ENCODE peak calls at places on chromosomes 6 and 20, in six cellular contexts. N is IMR-90, B is mesothelial cell of epicardium, R is pancreas, E is astrocyte of the spinal cord, S is cardiac fibroblast. V is an unnamed sample.
A peak's percentile ranks its signal among the peaks of the same experiment; 100 is the strongest.

GRCh38 chr20:32537657-32538525 is 47.2 kb downstream of the NOL4L start:
- DNase-seq in R (no peak), S (no peak), B (no peak), N (no peak), E (no peak), V (no peak)

GRCh38 chr20:38423541-38423940 is 11.6 kb downstream of the SNHG17 start:
- DNase-seq in E (no peak), B (no peak), S (no peak), R (no peak), N (no peak), V (no peak)

GRCh38 chr6:125668071-125668470 is 81.4 kb upstream of the HEY2 start:
- DNase-seq in S (no peak), B (no peak), R (no peak), N (no peak), E (no peak), V (no peak)

GRCh38 chr6:18406955-18407738 is 20.0 kb downstream of the RNF144B start:
- DNase-seq in S (no peak), N (no peak), E (no peak), B (no peak), R (no peak), V (no peak)

GRCh38 chr6:50699086-50699886 is 14.0 kb upstream of the TFAP2D start:
- DNase-seq in E (no peak), B (no peak), R (no peak), S (no peak), N (no peak), V (no peak)

GRCh38 chr6:77159730-77160129 is 303.6 kb downstream of the HTR1B start:
- DNase-seq in R (no peak), E (no peak), N (no peak), S (no peak), B (no peak), V (no peak)

GRCh38 chr20:37355252-37356180 is 9.6 kb downstream of the SRC start:
- DNase-seq in E (no peak), R (no peak), B (no peak), S (no peak), N (no peak), V (no peak)

GRCh38 chr6:3381233-3382065 is 75.4 kb downstream of the SLC22A23 start:
- DNase-seq in B (no peak), R (no peak), N (no peak), S (peak; percentile 36), E (no peak), V (no peak)

GRCh38 chr20:33285861-33286495 is 3.0 kb downstream of the BPIFB1 start:
- DNase-seq in E (no peak), R (no peak), S (no peak), N (no peak), B (no peak), V (peak; percentile 13)

GRCh38 chr6:156630613-156631302 is 146.4 kb upstream of the ARID1B start:
- DNase-seq in R (no peak), S (no peak), N (no peak), E (no peak), B (no peak), V (no peak)

GRCh38 chr6:26607434-26608230 is 10.9 kb downstream of the ABT1 start:
- DNase-seq in N (peak; percentile 58), B (no peak), R (peak; percentile 38), S (peak; percentile 74), E (peak; percentile 61), V (peak; percentile 72)

GRCh38 chr20:57432874-57433491 is 41.8 kb downstream of the RBM38 start:
- DNase-seq in N (no peak), R (no peak), E (no peak), B (no peak), S (peak; percentile 41), V (peak; percentile 92)

GRCh38 chr6:106254636-106255035 is 70.9 kb downstream of the ATG5 start:
- DNase-seq in R (no peak), N (peak; percentile 70), S (peak; percentile 59), B (no peak), E (peak; percentile 62), V (no peak)

GRCh38 chr20:50645253-50646068 is 45.9 kb downstream of the RIPOR3 start:
- DNase-seq in E (peak; percentile 96), N (peak; percentile 100), B (peak; percentile 64), R (peak; percentile 49), S (peak; percentile 99), V (no peak)

GRCh38 chr6:52503853-52504777 is 72.7 kb downstream of the TRAM2 start:
- DNase-seq in B (no peak), R (peak; percentile 93), S (peak; percentile 82), N (peak; percentile 72), E (peak; percentile 86), V (peak; percentile 16)

GRCh38 chr20:2458919-2459499 is 11.6 kb downstream of the SNRPB start:
- DNase-seq in B (no peak), N (no peak), S (no peak), R (no peak), E (no peak), V (no peak)

GRCh38 chr6:10404107-10404798 is 10.6 kb downstream of the TFAP2A start:
- DNase-seq in N (peak; percentile 90), B (peak; percentile 95), R (peak; percentile 91), S (peak; percentile 97), E (peak; percentile 94), V (peak; percentile 97)
- TF ChIP-seq CTCF in N (peak; percentile 48), B (no peak), R (peak; percentile 11), S (no peak), E (peak; percentile 38), V (peak; percentile 68)

DNA sequence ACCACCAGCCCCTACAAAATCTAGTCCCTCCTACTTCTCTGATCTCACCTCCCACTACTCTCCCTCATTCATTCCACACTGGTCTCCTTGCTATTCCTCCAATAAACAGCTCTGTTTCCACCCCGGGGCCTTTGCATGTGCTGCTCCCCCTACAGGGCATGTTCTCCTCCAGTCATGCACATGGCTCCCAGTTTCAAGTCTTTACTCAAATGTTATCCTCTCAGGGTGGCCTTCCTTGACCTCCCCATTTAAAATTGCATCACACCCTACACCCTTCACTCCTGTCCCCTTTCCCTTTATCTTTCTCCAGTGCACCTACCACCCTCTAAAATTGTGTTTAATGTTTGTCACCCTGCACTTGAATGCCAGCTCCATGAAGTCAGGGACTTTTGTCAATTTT is 174.5 kb downstream of the MRPL14 start:
- DNase-seq in S (no peak), E (no peak), N (no peak), R (peak; percentile 8), B (no peak), V (no peak)
- TF ChIP-seq CTCF in S (peak; percentile 29), E (peak; percentile 18), N (no peak), R (no peak), B (no peak), V (no peak)

DNA sequence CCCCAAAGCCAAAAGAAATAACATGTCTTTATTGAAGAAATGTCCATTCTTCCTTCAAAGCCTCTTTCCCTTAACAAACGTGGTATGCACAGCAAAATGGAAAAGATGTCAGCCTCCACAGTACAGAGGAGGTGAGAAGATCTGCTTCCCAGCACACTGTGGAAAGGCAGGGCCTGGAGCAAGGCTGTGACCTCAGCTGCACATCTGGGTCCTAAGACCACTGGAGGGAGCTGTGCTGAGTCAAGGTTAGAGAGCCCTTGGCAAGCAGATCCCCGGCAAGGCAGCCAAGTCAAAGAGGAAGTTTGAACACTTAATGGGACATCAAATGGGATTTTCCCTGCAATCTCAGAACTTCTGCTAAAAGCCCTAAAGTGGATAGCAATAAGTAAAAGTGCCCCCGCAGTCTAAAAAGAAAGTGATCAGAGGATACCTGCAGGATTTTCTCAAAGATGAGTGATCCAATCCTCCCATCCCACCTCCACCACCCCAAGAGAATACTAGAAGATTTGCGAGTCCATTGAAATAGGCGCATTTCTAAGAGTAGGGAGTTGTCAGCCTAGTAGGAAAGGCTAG is 39.4 kb downstream of the UNC5CL start:
- DNase-seq in E (peak; percentile 31), S (peak; percentile 78), R (peak; percentile 82), N (peak; percentile 32), B (no peak), V (peak; percentile 49)
- TF ChIP-seq CTCF in E (peak; percentile 41), S (peak; percentile 44), R (no peak), N (peak; percentile 32), B (no peak), V (peak; percentile 44)

GRCh38 chr6:159715168-159715567 is 12.1 kb upstream of the WTAP start:
- DNase-seq in R (no peak), E (no peak), N (no peak), S (no peak), B (no peak), V (no peak)
- TF ChIP-seq CTCF in R (no peak), E (no peak), N (no peak), S (no peak), B (no peak), V (no peak)

GRCh38 chr6:130047440-130047995 is 29.1 kb downstream of the L3MBTL3 start:
- DNase-seq in E (no peak), B (no peak), N (peak; percentile 7), R (no peak), S (no peak), V (no peak)
- TF ChIP-seq CTCF in E (peak; percentile 6), B (no peak), N (peak; percentile 50), R (no peak), S (no peak), V (no peak)

DNA sequence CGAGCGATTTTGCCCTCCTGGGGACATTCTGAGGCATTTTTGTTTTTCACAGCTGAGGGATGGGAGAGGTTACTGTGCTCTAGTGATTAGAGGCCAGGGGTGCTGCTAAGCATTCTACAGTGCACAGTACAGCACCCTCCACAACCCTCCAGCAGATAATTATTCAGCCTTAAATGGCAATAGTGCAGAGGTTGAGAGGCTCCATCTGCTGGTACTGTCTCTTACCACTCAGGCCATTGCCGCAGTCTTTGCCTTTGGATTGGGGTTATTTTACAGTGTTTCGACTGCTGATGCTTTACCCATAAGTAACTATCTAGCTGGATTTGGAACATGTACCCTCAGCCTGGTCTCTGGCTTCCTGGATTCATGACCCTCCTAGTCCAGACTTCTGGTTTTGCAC is 705.3 kb downstream of the KIF16B start:
- DNase-seq in E (no peak), B (no peak), N (no peak), S (no peak), R (no peak), V (no peak)
- TF ChIP-seq CTCF in E (no peak), B (no peak), N (no peak), S (no peak), R (no peak), V (no peak)

GRCh38 chr6:36839819-36840379 is 655 bp upstream of the CPNE5 start:
- DNase-seq in E (no peak), S (peak; percentile 55), N (no peak), R (no peak), B (peak; percentile 35), V (peak; percentile 73)
- TF ChIP-seq CTCF in E (peak; percentile 14), S (no peak), N (peak; percentile 34), R (no peak), B (no peak), V (no peak)

DNA sequence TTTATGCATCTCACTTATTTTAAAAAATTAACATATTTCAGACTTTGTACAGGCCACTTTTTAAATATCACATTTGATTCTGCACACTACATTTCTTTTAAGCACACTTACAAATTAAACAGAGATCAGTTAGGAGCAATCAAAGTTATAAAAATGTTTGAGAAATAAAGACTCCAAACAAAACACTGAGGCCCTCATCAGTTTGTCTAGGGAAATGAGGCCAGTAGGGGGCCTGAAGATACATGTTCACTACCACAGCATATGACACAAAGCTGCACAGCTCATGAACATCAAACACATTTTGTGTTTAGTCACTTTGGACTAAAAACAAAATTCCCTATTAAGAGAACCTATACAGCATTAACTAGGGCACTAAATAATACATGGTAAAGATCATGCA is 180.5 kb downstream of the PDE7B start:
- DNase-seq in N (peak; percentile 74), B (no peak), S (peak; percentile 77), E (peak; percentile 69), R (no peak), V (peak; percentile 40)
- TF ChIP-seq CTCF in N (peak; percentile 69), B (peak; percentile 26), S (peak; percentile 69), E (peak; percentile 73), R (no peak), V (no peak)